ENCODE peak calls at places on chromosomes 12 and 14, in six cellular contexts. A is SK-N-SH; V is CD4-positive, CD25-positive, alpha-beta regulatory T cell; G is posterior vena cava; P is activated T-cell treated with anti-CD3 and anti-CD28 coated beads, Interleukin-2, amount 50 U/mL, for 4 hours; N is HEK293T. H is an unnamed sample.

GRCh38 chr12:48000878-48001321 is 3.4 kb downstream of the COL2A1 start:
- DNase-seq in A (peak), V (no peak), G (peak), P (no peak), N (peak), H (peak)

GRCh38 chr14:101858791-101859537 is 97.5 kb downstream of the PPP2R5C start:
- DNase-seq in A (peak), V (no peak), G (no peak), P (no peak), N (no peak), H (no peak)

GRCh38 chr14:54348001-54348611 is 48.7 kb upstream of the CDKN3 start:
- DNase-seq in A (peak), V (peak), G (no peak), P (no peak), N (peak), H (peak)

GRCh38 chr14:68146812-68147211 is 327.2 kb downstream of the RAD51B start:
- DNase-seq in A (no peak), V (no peak), G (no peak), P (no peak), N (no peak), H (no peak)

GRCh38 chr12:3012786-3013185 is 53.6 kb downstream of the TEAD4 start:
- DNase-seq in A (no peak), V (no peak), G (no peak), P (no peak), N (no peak), H (no peak)

GRCh38 chr12:117580718-117581062 is 219.3 kb upstream of the NOS1 start:
- DNase-seq in A (peak), V (no peak), G (peak), P (no peak), N (peak), H (peak)

GRCh38 chr14:58701576-58701975 is 63.8 kb downstream of the DACT1 start:
- DNase-seq in A (no peak), V (no peak), G (no peak), P (no peak), N (no peak), H (no peak)

GRCh38 chr12:58249610-58250009 is 308.2 kb downstream of the ATP23 start:
- DNase-seq in A (no peak), V (no peak), G (no peak), P (no peak), N (no peak), H (no peak)

GRCh38 chr12:124396544-124397398 is 101.9 kb downstream of the RFLNA start:
- DNase-seq in A (peak), V (no peak), G (no peak), P (no peak), N (no peak), H (no peak)

H was measured in NCI-H524.